ENCODE peak calls at places on chromosomes 11 and 22, in nine cellular contexts. R is GM04504; W is CD4-positive, alpha-beta memory T cell; E is NCI-H510A treated with DMSO at 0.1 percent for 48 hours; T is iris pigment epithelial cell; B is HFF-Myc; P is right lobe of liver; X is activated gamma-delta T cell treated with anti-CD3 and anti-CD28 coated beads, Interleukin-2, amount 50 U/mL, for 16 hours; O is fibroblast of lung. K is an unnamed sample.

GRCh38 chr11:68127791-68128681 is 6.8 kb upstream of the CHKA start:
- DNase-seq in R (no peak), W (no peak), E (no peak), T (peak; percentile 45), B (no peak), P (peak; percentile 69), X (no peak), O (peak; percentile 61), K (no peak)

GRCh38 chr11:97361812-97362378 is 972.1 kb downstream of the JRKL start:
- DNase-seq in R (no peak), W (no peak), E (no peak), T (peak; percentile 6), B (no peak), P (no peak), X (no peak), O (peak; percentile 55), K (no peak)

GRCh38 chr11:67276821-67277230 is 10.6 kb downstream of the GRK2 start:
- DNase-seq in R (no peak), W (peak; percentile 25), E (no peak), T (peak; percentile 40), B (no peak), P (peak; percentile 60), X (no peak), O (no peak), K (no peak)

GRCh38 chr11:42770444-42771065 is 541.2 kb upstream of the API5 start:
- DNase-seq in R (peak; percentile 10), W (no peak), E (peak; percentile 6), T (peak; percentile 3), B (no peak), P (no peak), X (no peak), O (peak; percentile 3), K (no peak)

GRCh38 chr22:43216738-43217137 is 29.8 kb upstream of the TTLL12 start:
- DNase-seq in R (no peak), W (no peak), E (peak; percentile 20), T (no peak), B (no peak), P (no peak), X (no peak), O (no peak), K (no peak)

GRCh38 chr11:22674470-22675426 is 8.3 kb downstream of the GAS2 start:
- DNase-seq in R (no peak), W (no peak), E (no peak), T (no peak), B (no peak), P (peak; percentile 43), X (no peak), O (no peak), K (no peak)

GRCh38 chr22:44224166-44224565 is 43.4 kb downstream of the PARVG start:
- DNase-seq in R (no peak), W (no peak), E (no peak), T (no peak), B (no peak), P (no peak), X (no peak), O (peak; percentile 22), K (no peak)

GRCh38 chr11:116980136-116980793 is 118.0 kb downstream of the SIK3 start:
- DNase-seq in R (no peak), W (no peak), E (no peak), T (no peak), B (no peak), P (no peak), X (no peak), O (no peak), K (no peak)

GRCh38 chr11:1131033-1131911 is 26.5 kb upstream of the MUC5AC start:
- DNase-seq in R (no peak), W (no peak), E (no peak), T (no peak), B (no peak), P (no peak), X (no peak), O (no peak), K (no peak)

GRCh38 chr22:49086606-49087157 is 741.0 kb downstream of the BRD1 start:
- DNase-seq in R (no peak), W (no peak), E (no peak), T (no peak), B (no peak), P (no peak), X (no peak), O (no peak), K (no peak)

GRCh38 chr11:69496202-69496557 is 14.7 kb downstream of the LINC01488 start:
- DNase-seq in R (no peak), W (no peak), E (no peak), T (no peak), B (no peak), P (no peak), X (no peak), O (no peak), K (no peak)